ENCODE peak calls at places on chromosomes 13 and 19, in eight cellular contexts. One of them, this sample, is unnamed.

GRCh38 chr19:12665281-12665573 is 1.3 kb downstream of the MAN2B1 start:
- DNase-seq in activated CD8-positive, alpha-beta memory T cell treated with anti-CD3 and anti-CD28 coated beads for 4 hours: no peak
- DNase-seq in CD4-positive, alpha-beta memory T cell: peak
- DNase-seq in non-pigmented ciliary epithelial cell: no peak
- DNase-seq in neural crest cell: no peak
- DNase-seq in T follicular helper cell: peak
- DNase-seq in heart right ventricle: peak
- DNase-seq in HS-5: no peak
- DNase-seq in this sample: no peak

GRCh38 chr13:71148391-71148790 is 718.6 kb downstream of the DACH1 start:
- DNase-seq in activated CD8-positive, alpha-beta memory T cell treated with anti-CD3 and anti-CD28 coated beads for 4 hours: no peak
- DNase-seq in CD4-positive, alpha-beta memory T cell: no peak
- DNase-seq in non-pigmented ciliary epithelial cell: no peak
- DNase-seq in neural crest cell: no peak
- DNase-seq in T follicular helper cell: no peak
- DNase-seq in heart right ventricle: no peak
- DNase-seq in HS-5: no peak
- DNase-seq in this sample: no peak

GRCh38 chr13:74661851-74662250 is 527.6 kb upstream of the KLF12 start:
- DNase-seq in activated CD8-positive, alpha-beta memory T cell treated with anti-CD3 and anti-CD28 coated beads for 4 hours: no peak
- DNase-seq in CD4-positive, alpha-beta memory T cell: no peak
- DNase-seq in non-pigmented ciliary epithelial cell: no peak
- DNase-seq in neural crest cell: no peak
- DNase-seq in T follicular helper cell: no peak
- DNase-seq in heart right ventricle: no peak
- DNase-seq in HS-5: no peak
- DNase-seq in this sample: no peak

GRCh38 chr13:93824286-93824685 is 597.7 kb downstream of the GPC6 start:
- DNase-seq in activated CD8-positive, alpha-beta memory T cell treated with anti-CD3 and anti-CD28 coated beads for 4 hours: no peak
- DNase-seq in CD4-positive, alpha-beta memory T cell: no peak
- DNase-seq in non-pigmented ciliary epithelial cell: no peak
- DNase-seq in neural crest cell: no peak
- DNase-seq in T follicular helper cell: no peak
- DNase-seq in heart right ventricle: no peak
- DNase-seq in HS-5: no peak
- DNase-seq in this sample: peak

GRCh38 chr13:97855570-97855970 is 97.9 kb upstream of the IPO5 start:
- DNase-seq in activated CD8-positive, alpha-beta memory T cell treated with anti-CD3 and anti-CD28 coated beads for 4 hours: no peak
- DNase-seq in CD4-positive, alpha-beta memory T cell: peak
- DNase-seq in non-pigmented ciliary epithelial cell: peak
- DNase-seq in neural crest cell: peak
- DNase-seq in T follicular helper cell: no peak
- DNase-seq in heart right ventricle: peak
- DNase-seq in HS-5: no peak
- DNase-seq in this sample: peak

GRCh38 chr19:57552432-57552831 is 7.2 kb downstream of the ZNF550 start:
- DNase-seq in activated CD8-positive, alpha-beta memory T cell treated with anti-CD3 and anti-CD28 coated beads for 4 hours: no peak
- DNase-seq in CD4-positive, alpha-beta memory T cell: no peak
- DNase-seq in non-pigmented ciliary epithelial cell: no peak
- DNase-seq in neural crest cell: no peak
- DNase-seq in T follicular helper cell: no peak
- DNase-seq in heart right ventricle: no peak
- DNase-seq in HS-5: no peak
- DNase-seq in this sample: no peak

GRCh38 chr13:94534171-94534570 is 54.7 kb upstream of the DCT start:
- DNase-seq in activated CD8-positive, alpha-beta memory T cell treated with anti-CD3 and anti-CD28 coated beads for 4 hours: no peak
- DNase-seq in CD4-positive, alpha-beta memory T cell: no peak
- DNase-seq in non-pigmented ciliary epithelial cell: no peak
- DNase-seq in neural crest cell: no peak
- DNase-seq in T follicular helper cell: no peak
- DNase-seq in heart right ventricle: no peak
- DNase-seq in HS-5: peak
- DNase-seq in this sample: no peak

GRCh38 chr13:51849145-51850101 is 4.4 kb upstream of the TMEM272 start:
- DNase-seq in activated CD8-positive, alpha-beta memory T cell treated with anti-CD3 and anti-CD28 coated beads for 4 hours: no peak
- DNase-seq in CD4-positive, alpha-beta memory T cell: peak
- DNase-seq in non-pigmented ciliary epithelial cell: no peak
- DNase-seq in neural crest cell: peak
- DNase-seq in T follicular helper cell: no peak
- DNase-seq in heart right ventricle: no peak
- DNase-seq in HS-5: no peak
- DNase-seq in this sample: peak

GRCh38 chr13:104106705-104107393 is 1040.6 kb upstream of the SLC10A2 start:
- DNase-seq in activated CD8-positive, alpha-beta memory T cell treated with anti-CD3 and anti-CD28 coated beads for 4 hours: no peak
- DNase-seq in CD4-positive, alpha-beta memory T cell: no peak
- DNase-seq in non-pigmented ciliary epithelial cell: peak
- DNase-seq in neural crest cell: no peak
- DNase-seq in T follicular helper cell: no peak
- DNase-seq in heart right ventricle: no peak
- DNase-seq in HS-5: no peak
- DNase-seq in this sample: peak

GRCh38 chr13:112664501-112665203 is 25.2 kb upstream of the ATP11A start:
- DNase-seq in activated CD8-positive, alpha-beta memory T cell treated with anti-CD3 and anti-CD28 coated beads for 4 hours: no peak
- DNase-seq in CD4-positive, alpha-beta memory T cell: no peak
- DNase-seq in non-pigmented ciliary epithelial cell: no peak
- DNase-seq in neural crest cell: no peak
- DNase-seq in T follicular helper cell: no peak
- DNase-seq in heart right ventricle: no peak
- DNase-seq in HS-5: no peak
- DNase-seq in this sample: peak

GRCh38 chr13:58906329-58907007 is 1257.3 kb downstream of the DIAPH3 start:
- DNase-seq in activated CD8-positive, alpha-beta memory T cell treated with anti-CD3 and anti-CD28 coated beads for 4 hours: no peak
- DNase-seq in CD4-positive, alpha-beta memory T cell: no peak
- DNase-seq in non-pigmented ciliary epithelial cell: no peak
- DNase-seq in neural crest cell: no peak
- DNase-seq in T follicular helper cell: no peak
- DNase-seq in heart right ventricle: peak
- DNase-seq in HS-5: no peak
- DNase-seq in this sample: no peak

GRCh38 chr19:14328406-14328805 is 52.8 kb upstream of the ADGRE5 start:
- DNase-seq in activated CD8-positive, alpha-beta memory T cell treated with anti-CD3 and anti-CD28 coated beads for 4 hours: no peak
- DNase-seq in CD4-positive, alpha-beta memory T cell: no peak
- DNase-seq in non-pigmented ciliary epithelial cell: no peak
- DNase-seq in neural crest cell: no peak
- DNase-seq in T follicular helper cell: no peak
- DNase-seq in heart right ventricle: no peak
- DNase-seq in HS-5: no peak
- DNase-seq in this sample: no peak

GRCh38 chr13:110062077-110062776 is 244.7 kb downstream of the COL4A1 start:
- DNase-seq in activated CD8-positive, alpha-beta memory T cell treated with anti-CD3 and anti-CD28 coated beads for 4 hours: no peak
- DNase-seq in CD4-positive, alpha-beta memory T cell: no peak
- DNase-seq in non-pigmented ciliary epithelial cell: no peak
- DNase-seq in neural crest cell: no peak
- DNase-seq in T follicular helper cell: no peak
- DNase-seq in heart right ventricle: peak
- DNase-seq in HS-5: peak
- DNase-seq in this sample: no peak

GRCh38 chr19:3444695-3445234 is 35.6 kb downstream of the SMIM24 start:
- DNase-seq in activated CD8-positive, alpha-beta memory T cell treated with anti-CD3 and anti-CD28 coated beads for 4 hours: no peak
- DNase-seq in CD4-positive, alpha-beta memory T cell: no peak
- DNase-seq in non-pigmented ciliary epithelial cell: no peak
- DNase-seq in neural crest cell: no peak
- DNase-seq in T follicular helper cell: no peak
- DNase-seq in heart right ventricle: no peak
- DNase-seq in HS-5: no peak
- DNase-seq in this sample: no peak

GRCh38 chr13:105937451-105937850 is 598.0 kb downstream of the EFNB2 start:
- DNase-seq in activated CD8-positive, alpha-beta memory T cell treated with anti-CD3 and anti-CD28 coated beads for 4 hours: no peak
- DNase-seq in CD4-positive, alpha-beta memory T cell: no peak
- DNase-seq in non-pigmented ciliary epithelial cell: no peak
- DNase-seq in neural crest cell: no peak
- DNase-seq in T follicular helper cell: no peak
- DNase-seq in heart right ventricle: no peak
- DNase-seq in HS-5: no peak
- DNase-seq in this sample: no peak

GRCh38 chr19:45499196-45500180 is 1.2 kb downstream of the PPM1N start:
- DNase-seq in activated CD8-positive, alpha-beta memory T cell treated with anti-CD3 and anti-CD28 coated beads for 4 hours: no peak
- DNase-seq in CD4-positive, alpha-beta memory T cell: peak
- DNase-seq in non-pigmented ciliary epithelial cell: no peak
- DNase-seq in neural crest cell: peak
- DNase-seq in T follicular helper cell: peak
- DNase-seq in heart right ventricle: no peak
- DNase-seq in HS-5: peak
- DNase-seq in this sample: peak

GRCh38 chr19:52923782-52924593 is 760 bp upstream of the ZNF888 start:
- DNase-seq in activated CD8-positive, alpha-beta memory T cell treated with anti-CD3 and anti-CD28 coated beads for 4 hours: no peak
- DNase-seq in CD4-positive, alpha-beta memory T cell: no peak
- DNase-seq in non-pigmented ciliary epithelial cell: no peak
- DNase-seq in neural crest cell: no peak
- DNase-seq in T follicular helper cell: no peak
- DNase-seq in heart right ventricle: peak
- DNase-seq in HS-5: no peak
- DNase-seq in this sample: no peak

GRCh38 chr13:29893438-29893837 is 43.0 kb upstream of the UBL3 start:
- DNase-seq in activated CD8-positive, alpha-beta memory T cell treated with anti-CD3 and anti-CD28 coated beads for 4 hours: no peak
- DNase-seq in CD4-positive, alpha-beta memory T cell: no peak
- DNase-seq in non-pigmented ciliary epithelial cell: no peak
- DNase-seq in neural crest cell: no peak
- DNase-seq in T follicular helper cell: no peak
- DNase-seq in heart right ventricle: no peak
- DNase-seq in HS-5: peak
- DNase-seq in this sample: no peak

GRCh38 chr19:3075605-3076431 is 13.5 kb upstream of the TLE5 start:
- DNase-seq in activated CD8-positive, alpha-beta memory T cell treated with anti-CD3 and anti-CD28 coated beads for 4 hours: peak
- DNase-seq in CD4-positive, alpha-beta memory T cell: peak
- DNase-seq in non-pigmented ciliary epithelial cell: no peak
- DNase-seq in neural crest cell: peak
- DNase-seq in T follicular helper cell: peak
- DNase-seq in heart right ventricle: no peak
- DNase-seq in HS-5: no peak
- DNase-seq in this sample: peak

GRCh38 chr19:5679289-5680082 is 830 bp downstream of the MICOS13 start:
- DNase-seq in activated CD8-positive, alpha-beta memory T cell treated with anti-CD3 and anti-CD28 coated beads for 4 hours: no peak
- DNase-seq in CD4-positive, alpha-beta memory T cell: no peak
- DNase-seq in non-pigmented ciliary epithelial cell: no peak
- DNase-seq in neural crest cell: no peak
- DNase-seq in T follicular helper cell: no peak
- DNase-seq in heart right ventricle: no peak
- DNase-seq in HS-5: no peak
- DNase-seq in this sample: no peak

GRCh38 chr13:32956595-32956933 is 59.7 kb upstream of the KL start:
- DNase-seq in activated CD8-positive, alpha-beta memory T cell treated with anti-CD3 and anti-CD28 coated beads for 4 hours: no peak
- DNase-seq in CD4-positive, alpha-beta memory T cell: no peak
- DNase-seq in non-pigmented ciliary epithelial cell: no peak
- DNase-seq in neural crest cell: no peak
- DNase-seq in T follicular helper cell: no peak
- DNase-seq in heart right ventricle: no peak
- DNase-seq in HS-5: no peak
- DNase-seq in this sample: no peak

GRCh38 chr19:35328851-35329285 is at the start of gene CD22:
- DNase-seq in activated CD8-positive, alpha-beta memory T cell treated with anti-CD3 and anti-CD28 coated beads for 4 hours: no peak
- DNase-seq in CD4-positive, alpha-beta memory T cell: no peak
- DNase-seq in non-pigmented ciliary epithelial cell: no peak
- DNase-seq in neural crest cell: no peak
- DNase-seq in T follicular helper cell: no peak
- DNase-seq in heart right ventricle: no peak
- DNase-seq in HS-5: no peak
- DNase-seq in this sample: no peak

GRCh38 chr13:41645313-41645712 is 188.0 kb downstream of the RGCC start:
- DNase-seq in activated CD8-positive, alpha-beta memory T cell treated with anti-CD3 and anti-CD28 coated beads for 4 hours: no peak
- DNase-seq in CD4-positive, alpha-beta memory T cell: no peak
- DNase-seq in non-pigmented ciliary epithelial cell: peak
- DNase-seq in neural crest cell: no peak
- DNase-seq in T follicular helper cell: no peak
- DNase-seq in heart right ventricle: no peak
- DNase-seq in HS-5: peak
- DNase-seq in this sample: peak

GRCh38 chr19:52739576-52739975 is 4.7 kb upstream of the ZNF611 start:
- DNase-seq in activated CD8-positive, alpha-beta memory T cell treated with anti-CD3 and anti-CD28 coated beads for 4 hours: no peak
- DNase-seq in CD4-positive, alpha-beta memory T cell: no peak
- DNase-seq in non-pigmented ciliary epithelial cell: no peak
- DNase-seq in neural crest cell: no peak
- DNase-seq in T follicular helper cell: no peak
- DNase-seq in heart right ventricle: no peak
- DNase-seq in HS-5: no peak
- DNase-seq in this sample: no peak

GRCh38 chr19:18418725-18419194 is 438 bp upstream of the SSBP4 start:
- DNase-seq in activated CD8-positive, alpha-beta memory T cell treated with anti-CD3 and anti-CD28 coated beads for 4 hours: no peak
- DNase-seq in CD4-positive, alpha-beta memory T cell: no peak
- DNase-seq in non-pigmented ciliary epithelial cell: no peak
- DNase-seq in neural crest cell: no peak
- DNase-seq in T follicular helper cell: no peak
- DNase-seq in heart right ventricle: peak
- DNase-seq in HS-5: no peak
- DNase-seq in this sample: no peak

This sample was measured in cardiac muscle cell.